ENCODE peak calls at places on chromosome 15, in ten cellular contexts. I is A549, Z is NB4, U is uterus, O is lower leg skin, R is gastrocnemius medialis, L is suprapubic skin, F is HepG2, P is endothelial cell of umbilical vein, X is ovary. H is an unnamed sample.
A peak's percentile ranks its signal among the peaks of the same experiment; 100 is the strongest.

GRCh38 chr15:78061963-78062427 is 15.5 kb downstream of the TBC1D2B start:
- DNase-seq in I (no peak), Z (peak; percentile 80), U (no peak), O (peak; percentile 81), R (no peak), L (no peak), F (no peak), P (peak; percentile 34), X (no peak), H (no peak)

GRCh38 chr15:99550077-99550476 is 15.7 kb upstream of the MEF2A start:
- DNase-seq in I (no peak), Z (peak; percentile 34), U (no peak), O (no peak), R (no peak), L (no peak), F (no peak), P (no peak), X (no peak), H (no peak)

GRCh38 chr15:85689729-85690128 is 105.0 kb downstream of the KLHL25 start:
- DNase-seq in I (no peak), Z (peak; percentile 93), U (peak; percentile 41), O (no peak), R (no peak), L (no peak), F (no peak), P (peak; percentile 85), X (peak; percentile 29), H (peak; percentile 54)

GRCh38 chr15:31975446-31976229 is 54.7 kb upstream of the CHRNA7 start:
- DNase-seq in I (no peak), Z (peak; percentile 8), U (no peak), O (peak; percentile 74), R (no peak), L (no peak), F (no peak), P (no peak), X (no peak), H (no peak)

GRCh38 chr15:94125131-94125530 is 106.2 kb upstream of the MCTP2 start:
- DNase-seq in I (no peak), Z (no peak), U (no peak), O (no peak), R (no peak), L (no peak), F (no peak), P (no peak), X (no peak), H (no peak)

GRCh38 chr15:92158426-92158825 is 235.3 kb upstream of the ST8SIA2 start:
- DNase-seq in I (peak; percentile 59), Z (no peak), U (no peak), O (no peak), R (no peak), L (no peak), F (no peak), P (no peak), X (no peak), H (peak; percentile 46)

GRCh38 chr15:63048115-63048985 is 5.8 kb downstream of the TPM1 start:
- DNase-seq in I (peak; percentile 96), Z (peak; percentile 93), U (peak; percentile 94), O (peak; percentile 97), R (peak; percentile 78), L (peak; percentile 93), F (peak; percentile 93), P (peak; percentile 94), X (peak; percentile 96), H (peak; percentile 93)

GRCh38 chr15:99486371-99487336 is 79.1 kb upstream of the MEF2A start:
- DNase-seq in I (peak; percentile 79), Z (no peak), U (peak; percentile 74), O (peak; percentile 96), R (peak; percentile 83), L (peak; percentile 89), F (no peak), P (peak; percentile 61), X (peak; percentile 60), H (peak; percentile 80)

GRCh38 chr15:64137226-64137833 is 14.2 kb upstream of the SNX22 start:
- DNase-seq in I (no peak), Z (no peak), U (no peak), O (peak; percentile 54), R (no peak), L (no peak), F (no peak), P (no peak), X (no peak), H (no peak)

GRCh38 chr15:39191871-39192281 is 389.0 kb upstream of the THBS1 start:
- DNase-seq in I (no peak), Z (no peak), U (no peak), O (no peak), R (no peak), L (no peak), F (peak; percentile 71), P (no peak), X (no peak), H (no peak)

GRCh38 chr15:49984436-49984835 is 134.6 kb downstream of the ATP8B4 start:
- DNase-seq in I (no peak), Z (no peak), U (no peak), O (no peak), R (no peak), L (no peak), F (no peak), P (no peak), X (no peak), H (no peak)

GRCh38 chr15:72230197-72231065 is 559 bp downstream of the PKM start:
- DNase-seq in I (peak; percentile 74), Z (peak; percentile 92), U (peak; percentile 94), O (peak; percentile 98), R (peak; percentile 81), L (peak; percentile 95), F (peak; percentile 81), P (peak; percentile 92), X (peak; percentile 93), H (peak; percentile 84)

GRCh38 chr15:72229947-72230196 is 1.1 kb downstream of the PKM start:
- DNase-seq in I (no peak), Z (no peak), U (no peak), O (peak; percentile 89), R (no peak), L (no peak), F (no peak), P (no peak), X (no peak), H (no peak)

GRCh38 chr15:72227720-72228119 is 3.3 kb downstream of the PKM start:
- DNase-seq in I (no peak), Z (peak; percentile 66), U (no peak), O (no peak), R (no peak), L (no peak), F (no peak), P (no peak), X (no peak), H (no peak)

GRCh38 chr15:72231066-72231846 is at the start of gene PKM:
- DNase-seq in I (peak; percentile 93), Z (peak; percentile 98), U (peak; percentile 96), O (peak; percentile 99), R (peak; percentile 91), L (peak; percentile 96), F (peak; percentile 93), P (peak; percentile 88), X (peak; percentile 94), H (peak; percentile 98)

GRCh38 chr15:72229076-72229946 is 1.7 kb downstream of the PKM start:
- DNase-seq in I (no peak), Z (peak; percentile 37), U (peak; percentile 40), O (no peak), R (no peak), L (no peak), F (no peak), P (peak; percentile 42), X (no peak), H (no peak)
- TF ChIP-seq POLR2A in I (no peak), Z (no peak), U (no peak), O (no peak), R (no peak), L (no peak), F (no peak), P (no peak), X (no peak), H (no peak)

DNA sequence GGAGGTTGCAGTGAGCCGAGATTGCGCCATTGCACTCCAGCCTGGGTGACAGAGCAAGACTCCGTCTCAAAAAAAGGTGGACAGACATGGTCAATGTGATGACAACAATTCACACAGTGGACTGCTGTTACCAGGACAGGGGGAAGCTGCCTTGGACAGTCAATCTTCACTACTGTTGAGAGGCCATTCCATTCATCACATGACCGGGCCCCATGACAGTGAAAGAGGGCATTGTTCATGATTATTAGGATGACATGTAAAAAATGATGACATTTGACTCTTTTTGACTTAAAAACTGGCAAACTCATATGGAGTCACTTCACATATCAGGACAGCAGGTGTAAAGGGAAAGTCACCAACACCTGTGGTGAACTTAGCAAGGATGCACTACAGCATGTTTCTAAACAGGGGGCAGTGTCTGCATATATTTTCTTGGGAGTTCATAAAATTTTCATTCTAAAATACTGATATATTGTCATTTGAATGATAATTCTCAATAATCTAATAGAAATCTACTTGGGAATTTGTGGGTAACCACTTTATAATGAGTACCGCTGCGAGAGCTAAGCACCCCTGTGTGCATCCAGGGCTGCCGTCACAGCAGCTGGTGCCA is 34.2 kb upstream of the LDHAL6B start:
- DNase-seq in I (no peak), Z (no peak), U (no peak), O (no peak), R (no peak), L (peak; percentile 13), F (no peak), P (no peak), X (no peak), H (no peak)
- TF ChIP-seq CTCF in I (peak; percentile 9), Z (no peak), U (no peak), O (no peak), R (no peak), L (no peak), F (no peak), P (no peak), X (no peak), H (no peak)

DNA sequence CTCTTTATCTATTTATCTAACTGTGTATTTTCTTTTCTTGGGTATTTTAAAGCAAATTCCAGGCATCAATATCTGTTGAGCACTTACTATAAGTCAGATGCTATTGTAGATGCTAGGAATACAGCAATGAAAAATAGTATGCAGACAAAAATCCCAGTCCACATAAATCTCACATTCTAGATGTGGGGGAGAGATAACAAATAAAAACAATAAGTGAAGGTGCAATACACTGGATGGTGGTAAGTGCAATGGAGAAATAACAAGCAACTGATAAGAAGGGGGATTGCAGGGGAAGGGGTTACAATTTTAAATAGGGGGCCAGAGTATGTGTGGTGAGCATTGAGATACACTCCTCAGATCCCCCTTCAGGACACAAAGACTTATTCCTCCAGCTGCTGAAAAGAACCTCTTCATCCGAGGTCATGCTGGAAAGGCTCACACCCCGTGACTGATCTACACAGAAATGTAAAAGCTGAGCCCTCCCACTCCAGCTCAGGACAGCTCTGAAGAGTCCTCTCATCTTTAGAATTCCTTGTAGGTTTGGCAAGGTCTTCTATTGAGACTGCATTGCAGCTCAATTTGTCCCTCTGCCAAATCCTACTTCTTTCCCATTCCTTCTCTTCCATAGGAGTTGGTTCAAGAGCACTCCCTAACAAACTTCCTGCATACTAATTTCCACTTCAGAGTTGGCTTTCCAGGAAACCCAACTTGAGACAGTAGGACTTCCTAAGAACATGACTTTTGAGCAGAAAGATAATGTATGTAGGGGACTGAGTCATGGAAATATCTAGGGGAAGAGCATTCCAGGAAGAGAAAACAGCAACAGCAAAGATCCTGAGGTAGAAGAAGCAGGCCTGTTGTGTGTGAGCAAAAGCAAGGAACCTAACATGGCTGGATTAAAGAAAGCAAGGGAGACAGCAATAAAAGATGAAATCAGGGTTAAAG is 8.1 kb upstream of the SCG3 start:
- DNase-seq in I (no peak), Z (no peak), U (no peak), O (no peak), R (no peak), L (no peak), F (no peak), P (no peak), X (no peak), H (no peak)
- TF ChIP-seq POLR2A in I (no peak), Z (no peak), U (no peak), O (no peak), R (no peak), L (no peak), F (no peak), P (no peak), X (no peak), H (no peak)

GRCh38 chr15:76185716-76186115 is 125.6 kb downstream of the ETFA start:
- DNase-seq in I (peak; percentile 85), Z (peak; percentile 70), U (no peak), O (no peak), R (no peak), L (no peak), F (peak; percentile 72), P (peak; percentile 66), X (no peak), H (peak; percentile 49)
- TF ChIP-seq CTCF in I (peak; percentile 37), Z (peak; percentile 75), U (no peak), O (no peak), R (peak; percentile 61), L (peak; percentile 61), F (peak; percentile 74), P (peak; percentile 68), X (no peak), H (no peak)

H was measured in stomach.